ENCODE peak calls at places on chromosomes 4 and X, in six cellular contexts. D, E, A, B, S and J are unnamed samples.

GRCh38 chrX:100410083-100410590 is at the start of gene PCDH19:
- DNase-seq in D (peak; percentile 52), E (peak; percentile 27), A (peak; percentile 73), B (peak; percentile 57), S (peak; percentile 17), J (peak; percentile 82)

GRCh38 chr4:77994194-77994721 is 62.9 kb upstream of the FRAS1 start:
- DNase-seq in D (no peak), E (peak; percentile 6), A (no peak), B (peak; percentile 67), S (peak; percentile 56), J (no peak)

GRCh38 chr4:128686032-128686465 is 123.5 kb upstream of the JADE1 start:
- DNase-seq in D (no peak), E (no peak), A (no peak), B (no peak), S (peak; percentile 18), J (no peak)

GRCh38 chrX:139290310-139290709 is 240.2 kb upstream of the F9 start:
- DNase-seq in D (no peak), E (no peak), A (no peak), B (peak; percentile 74), S (no peak), J (no peak)

GRCh38 chr4:182144621-182145359 is 98.4 kb upstream of the TENM3 start:
- DNase-seq in D (no peak), E (no peak), A (peak; percentile 32), B (no peak), S (peak; percentile 22), J (no peak)

GRCh38 chr4:15457401-15458201 is 12.1 kb upstream of the CC2D2A start:
- DNase-seq in D (no peak), E (no peak), A (no peak), B (peak; percentile 46), S (peak; percentile 81), J (no peak)

GRCh38 chrX:132612990-132613564 is 124.2 kb upstream of the MBNL3 start:
- DNase-seq in D (peak; percentile 55), E (peak; percentile 47), A (peak; percentile 59), B (peak; percentile 61), S (peak; percentile 4), J (no peak)

GRCh38 chr4:5824635-5825034 is 68.3 kb downstream of the CRMP1 start:
- DNase-seq in D (no peak), E (no peak), A (no peak), B (peak; percentile 55), S (peak; percentile 51), J (no peak)

GRCh38 chrX:23888887-23889501 is 18.7 kb downstream of the APOO start:
- DNase-seq in D (no peak), E (no peak), A (no peak), B (peak; percentile 51), S (peak; percentile 42), J (no peak)

GRCh38 chrX:71160475-71160874 is 15.8 kb downstream of the NLGN3 start:
- DNase-seq in D (no peak), E (no peak), A (no peak), B (peak; percentile 94), S (no peak), J (no peak)

GRCh38 chrX:16416588-16416987 is 233.4 kb upstream of the S100G start:
- DNase-seq in D (no peak), E (no peak), A (no peak), B (no peak), S (no peak), J (no peak)

GRCh38 chrX:136179133-136179532 is 31.8 kb downstream of the FHL1 start:
- DNase-seq in D (no peak), E (no peak), A (no peak), B (no peak), S (no peak), J (no peak)
- H3K4me1 ChIP-seq in D (no peaks in the 10 kb centered on the region), E (peaks cover 3% of the 10 kb centered on the region), A (no peaks in the 10 kb centered on the region), B (peaks cover 10% of the 10 kb centered on the region), S (peaks cover 9% of the 10 kb centered on the region), J (peaks cover 7% of the 10 kb centered on the region)

GRCh38 chr4:99578679-99579078 is 4.1 kb downstream of the MTTP start:
- DNase-seq in D (no peak), E (no peak), A (no peak), B (no peak), S (no peak), J (no peak)

GRCh38 chr4:99573735-99574368 is 772 bp upstream of the MTTP start:
- DNase-seq in D (no peak), E (no peak), A (no peak), B (no peak), S (no peak), J (no peak)

GRCh38 chr4:99572527-99573240 is 1.9 kb upstream of the MTTP start:
- DNase-seq in D (peak; percentile 49), E (no peak), A (no peak), B (peak; percentile 23), S (peak; percentile 6), J (no peak)

DNA sequence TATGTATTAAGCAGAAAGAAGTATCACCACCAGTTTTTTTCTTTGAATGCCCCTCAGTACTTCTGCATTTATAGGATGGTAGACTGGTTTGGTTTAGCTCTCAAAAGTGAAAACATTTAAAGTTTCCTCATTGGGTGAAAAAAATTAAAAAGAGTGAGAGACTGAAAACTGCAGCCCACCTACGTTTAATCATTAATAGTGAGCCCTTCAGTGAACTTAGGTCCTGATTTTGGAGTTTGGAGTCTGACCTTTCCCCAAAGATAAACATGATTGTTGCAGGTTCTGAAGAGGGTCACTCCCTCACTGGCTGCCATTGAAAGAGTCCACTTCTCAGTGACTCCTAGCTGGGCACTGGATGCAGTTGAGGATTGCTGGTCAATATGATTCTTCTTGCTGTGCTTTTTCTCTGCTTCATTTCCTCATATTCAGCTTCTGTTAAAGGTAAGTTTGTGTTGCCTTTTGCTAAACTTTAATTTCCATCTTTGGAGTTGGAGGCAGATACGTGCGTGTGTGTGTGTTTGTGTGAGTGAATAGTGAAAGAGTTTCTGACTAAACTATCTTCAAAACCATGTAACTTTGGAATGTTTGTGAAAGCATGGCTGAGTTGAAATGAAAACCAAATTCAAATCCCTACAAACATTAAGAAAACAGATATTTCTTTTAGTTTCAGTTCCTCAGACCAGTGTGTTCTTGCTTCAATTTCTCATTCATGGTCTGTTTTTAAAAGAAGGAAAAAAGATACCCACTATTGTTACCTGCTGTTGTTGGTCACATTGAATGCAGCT is at the start of gene MTTP:
- DNase-seq in D (peak; percentile 79), E (no peak), A (no peak), B (no peak), S (no peak), J (no peak)
- H3K4me3 ChIP-seq in D (peak within 1 kb of the TSS; percentile 64), E (no peak within 1 kb of the TSS), A (no peak within 1 kb of the TSS), B (no peak within 1 kb of the TSS), S (no peak within 1 kb of the TSS), J (peak within 1 kb of the TSS; percentile 48)

GRCh38 chrX:3142259-3143042 is 101.2 kb downstream of the ARSF start:
- DNase-seq in D (no peak), E (no peak), A (no peak), B (no peak), S (no peak), J (no peak)
- H3K27ac ChIP-seq in D (no peak overlapping the region), E (no peak overlapping the region), A (no peak overlapping the region), B (no peak overlapping the region), S (no peak overlapping the region), J (no peak overlapping the region)

GRCh38 chrX:78946178-78946896 is 1.1 kb downstream of the P2RY10 start:
- DNase-seq in D (no peak), E (no peak), A (no peak), B (no peak), S (no peak), J (no peak)

GRCh38 chrX:78950157-78950556 is 5.0 kb downstream of the P2RY10 start:
- DNase-seq in D (no peak), E (no peak), A (no peak), B (no peak), S (no peak), J (no peak)

GRCh38 chrX:78944351-78944750 is 840 bp upstream of the P2RY10 start:
- DNase-seq in D (no peak), E (no peak), A (no peak), B (no peak), S (no peak), J (no peak)

DNA sequence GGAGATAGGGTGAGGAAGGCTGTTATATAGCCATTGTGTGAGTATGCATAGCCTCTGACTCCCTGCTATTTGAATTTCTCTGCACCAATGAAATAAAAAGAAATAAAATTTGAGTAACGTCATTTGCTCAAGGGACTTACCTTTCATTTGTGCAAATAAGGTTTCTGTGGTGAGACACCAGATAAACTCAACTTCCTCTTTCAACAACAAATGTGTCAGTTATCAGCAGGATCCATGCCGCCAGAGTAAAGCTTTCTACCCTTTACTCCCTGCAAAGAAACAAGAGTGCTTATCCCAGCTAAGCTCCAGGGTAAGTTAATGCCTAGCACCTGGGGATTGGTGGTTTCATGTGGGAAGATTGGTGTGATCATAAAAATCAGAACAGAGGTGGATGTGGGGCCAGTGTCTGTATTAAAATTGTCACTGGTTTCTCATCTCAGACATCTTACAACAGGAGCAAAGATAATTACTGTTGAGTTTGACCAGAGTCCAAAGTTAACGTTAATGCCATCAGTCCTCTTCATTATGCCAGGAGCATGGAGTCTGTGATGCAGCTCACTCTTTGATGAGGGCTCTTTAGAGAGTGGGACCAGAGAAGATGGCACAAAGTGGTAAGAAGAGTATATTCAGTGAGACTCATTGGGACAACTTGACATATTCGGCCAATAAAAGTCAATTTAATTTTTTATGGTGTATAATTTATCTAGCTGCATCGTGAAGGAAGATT is at the start of gene P2RY10:
- DNase-seq in D (no peak), E (no peak), A (no peak), B (no peak), S (no peak), J (no peak)
- H3K4me1 ChIP-seq in D (no peaks in the 10 kb centered on the region), E (no peaks in the 10 kb centered on the region), A (no peaks in the 10 kb centered on the region), B (no peaks in the 10 kb centered on the region), S (no peaks in the 10 kb centered on the region), J (no peaks in the 10 kb centered on the region)

DNA sequence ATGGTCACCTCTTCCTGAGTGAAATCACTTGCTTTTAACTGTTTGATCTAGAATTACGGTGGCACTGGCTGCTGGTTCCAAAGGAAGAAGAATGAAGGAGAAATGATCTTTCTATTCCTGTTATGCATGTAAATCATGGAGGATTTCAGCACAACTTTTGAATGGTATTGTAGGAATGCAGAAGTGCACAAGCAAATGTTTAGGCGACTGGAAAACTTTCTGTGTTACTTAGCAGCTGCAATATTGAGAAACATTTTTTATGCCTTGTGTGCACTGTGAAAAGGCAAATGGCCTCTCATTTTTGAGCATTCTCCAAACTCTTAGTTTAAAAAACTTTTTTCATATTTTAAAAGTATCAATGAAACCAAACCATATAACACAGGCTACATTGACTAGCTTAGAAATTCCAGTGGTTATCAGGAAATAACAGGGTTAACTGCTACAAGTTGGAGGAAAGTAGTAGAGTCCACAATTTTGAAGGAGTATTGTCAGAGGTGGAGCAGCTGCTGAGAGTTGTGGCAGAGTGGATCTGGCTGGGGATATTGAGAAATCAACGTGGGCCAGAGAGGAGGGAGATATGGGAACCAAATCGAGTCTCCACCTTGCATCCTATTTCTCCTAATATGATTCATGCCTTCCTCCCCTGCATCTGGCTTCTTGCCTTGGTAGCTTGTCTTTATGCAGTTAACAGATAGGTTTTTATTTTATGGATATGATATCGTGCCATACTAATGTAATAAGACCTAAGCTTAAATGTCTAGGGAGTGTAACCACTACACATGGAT is 32.0 kb upstream of the FHL1 start:
- DNase-seq in D (no peak), E (no peak), A (no peak), B (peak; percentile 19), S (peak; percentile 16), J (no peak)
- H3K4me3 ChIP-seq in D (no peak overlapping the region), E (no peak overlapping the region), A (no peak overlapping the region), B (no peak overlapping the region), S (no peak overlapping the region), J (no peak overlapping the region)